ENCODE peak calls at places on chromosomes 12 and 14, in five cellular contexts. L is neural crest cell, E is mesothelial cell of epicardium, X is ureter, Y is HEK293T. V is an unnamed sample.
A peak's percentile ranks its signal among the peaks of the same experiment; 100 is the strongest.

GRCh38 chr14:101836131-101836530 is 74.6 kb downstream of the PPP2R5C start:
- DNase-seq in L (no peak), E (no peak), X (no peak), Y (no peak), V (no peak)

GRCh38 chr12:14691560-14691959 is 4.8 kb downstream of the GUCY2C start:
- DNase-seq in L (no peak), E (no peak), X (peak; percentile 56), Y (no peak), V (no peak)

GRCh38 chr14:52018252-52018651 is 28.9 kb downstream of the RTRAF start:
- DNase-seq in L (no peak), E (no peak), X (no peak), Y (no peak), V (no peak)

GRCh38 chr12:76020281-76020680 is 11.3 kb downstream of the PHLDA1 start:
- DNase-seq in L (no peak), E (no peak), X (peak; percentile 59), Y (no peak), V (no peak)

GRCh38 chr12:26726956-26727355 is 106.0 kb downstream of the ITPR2 start:
- DNase-seq in L (no peak), E (no peak), X (no peak), Y (no peak), V (no peak)

GRCh38 chr12:15152864-15153263 is 68.4 kb downstream of the RERG start:
- DNase-seq in L (no peak), E (no peak), X (no peak), Y (no peak), V (no peak)

GRCh38 chr14:64195194-64195593 is 99.0 kb downstream of the ESR2 start:
- DNase-seq in L (no peak), E (no peak), X (no peak), Y (no peak), V (no peak)

GRCh38 chr12:122412851-122413433 is 9.5 kb downstream of the CLIP1 start:
- DNase-seq in L (no peak), E (no peak), X (no peak), Y (no peak), V (no peak)

GRCh38 chr14:22264759-22265158 is 324.3 kb downstream of the DAD1 start:
- DNase-seq in L (no peak), E (no peak), X (no peak), Y (no peak), V (no peak)

GRCh38 chr14:21997300-21997699 is 323.7 kb upstream of the OR4E1 start:
- DNase-seq in L (no peak), E (no peak), X (no peak), Y (peak; percentile 28), V (no peak)

GRCh38 chr12:128137140-128137539 is 129.8 kb upstream of the TMEM132C start:
- DNase-seq in L (no peak), E (no peak), X (no peak), Y (no peak), V (no peak)

GRCh38 chr14:99468836-99469592 is 11.6 kb downstream of the SETD3 start:
- DNase-seq in L (no peak), E (no peak), X (no peak), Y (no peak), V (no peak)

GRCh38 chr12:103495158-103495782 is 498 bp downstream of the C12orf42 start:
- DNase-seq in L (peak; percentile 48), E (no peak), X (no peak), Y (peak; percentile 36), V (peak; percentile 82)

GRCh38 chr12:41288188-41288811 is 100.2 kb downstream of the PDZRN4 start:
- DNase-seq in L (no peak), E (no peak), X (no peak), Y (peak; percentile 68), V (no peak)

GRCh38 chr14:81023095-81023710 is 67.8 kb downstream of the TSHR start:
- DNase-seq in L (no peak), E (no peak), X (no peak), Y (no peak), V (no peak)

GRCh38 chr14:34931206-34931605 is 51.6 kb upstream of the SRP54 start:
- DNase-seq in L (no peak), E (no peak), X (peak; percentile 47), Y (no peak), V (no peak)

GRCh38 chr14:106455026-106455425 is 928.6 kb downstream of the TMEM121 start:
- DNase-seq in L (no peak), E (no peak), X (no peak), Y (no peak), V (no peak)

GRCh38 chr12:124309231-124309630 is 14.3 kb downstream of the RFLNA start:
- DNase-seq in L (no peak), E (no peak), X (no peak), Y (no peak), V (peak; percentile 31)

GRCh38 chr14:103103461-103104388 is 9.2 kb downstream of the EXOC3L4 start:
- DNase-seq in L (no peak), E (no peak), X (peak; percentile 73), Y (no peak), V (peak; percentile 65)

GRCh38 chr12:109302358-109302757 is 6.7 kb downstream of the FOXN4 start:
- DNase-seq in L (no peak), E (no peak), X (no peak), Y (no peak), V (no peak)

GRCh38 chr12:14836336-14837210 is 6.8 kb downstream of the ART4 start:
- DNase-seq in L (no peak), E (no peak), X (no peak), Y (no peak), V (no peak)

GRCh38 chr12:47411961-47412360 is 293.9 kb downstream of the RPAP3 start:
- DNase-seq in L (no peak), E (no peak), X (no peak), Y (no peak), V (no peak)

GRCh38 chr12:1919284-1919683 is 832 bp upstream of the CACNA2D4 start:
- DNase-seq in L (no peak), E (no peak), X (no peak), Y (peak; percentile 2), V (no peak)

GRCh38 chr12:93198086-93198485 is 179.6 kb upstream of the NUDT4 start:
- DNase-seq in L (no peak), E (no peak), X (no peak), Y (no peak), V (no peak)

GRCh38 chr14:68979722-68980552 is 835 bp upstream of the ACTN1 start:
- DNase-seq in L (peak; percentile 22), E (no peak), X (peak; percentile 56), Y (peak; percentile 43), V (peak; percentile 86)